ENCODE peak calls at places on chromosomes 7 and 10, in ten cellular contexts. U is AML-193; D is upper lobe of right lung; Z is ascending aorta; R is choroid plexus epithelial cell; I is ovary; K is astrocyte of the spinal cord; W is left colon; P is NCI-H1417; A is stimulated activated CD4-positive, alpha-beta T cell treated with anti-CD3 and anti-CD28 coated beads, Interleukin-4, amount 100 ng/mL, for 1 hour. Y is an unnamed sample.

GRCh38 chr10:3595736-3596135 is 189.3 kb downstream of the KLF6 start:
- DNase-seq in U (no peak), D (no peak), Z (no peak), R (no peak), I (no peak), K (no peak), W (no peak), P (no peak), A (no peak), Y (no peak)

GRCh38 chr7:20440472-20441105 is 109.9 kb downstream of the ITGB8 start:
- DNase-seq in U (peak; percentile 26), D (no peak), Z (no peak), R (peak; percentile 75), I (no peak), K (peak; percentile 36), W (no peak), P (peak; percentile 33), A (no peak), Y (peak; percentile 22)

GRCh38 chr7:159104188-159105030 is 40.3 kb downstream of the VIPR2 start:
- DNase-seq in U (no peak), D (peak; percentile 59), Z (peak; percentile 68), R (no peak), I (no peak), K (no peak), W (peak; percentile 41), P (no peak), A (no peak), Y (no peak)

GRCh38 chr7:137965942-137966624 is 35.8 kb downstream of the CREB3L2 start:
- DNase-seq in U (no peak), D (no peak), Z (no peak), R (no peak), I (no peak), K (no peak), W (no peak), P (no peak), A (no peak), Y (no peak)

GRCh38 chr10:50431791-50432190 is 180.5 kb upstream of the ASAH2 start:
- DNase-seq in U (no peak), D (no peak), Z (peak; percentile 65), R (peak; percentile 61), I (no peak), K (peak; percentile 61), W (no peak), P (no peak), A (no peak), Y (no peak)

GRCh38 chr10:67518756-67519155 is 177.2 kb downstream of the CTNNA3 start:
- DNase-seq in U (no peak), D (no peak), Z (no peak), R (no peak), I (no peak), K (no peak), W (no peak), P (no peak), A (no peak), Y (no peak)

GRCh38 chr7:1883031-1883761 is 213.1 kb downstream of the ELFN1 start:
- DNase-seq in U (no peak), D (no peak), Z (no peak), R (peak; percentile 46), I (no peak), K (peak; percentile 71), W (no peak), P (no peak), A (no peak), Y (no peak)

GRCh38 chr10:77229704-77230103 is 407.9 kb downstream of the KCNMA1 start:
- DNase-seq in U (no peak), D (no peak), Z (no peak), R (no peak), I (no peak), K (no peak), W (no peak), P (no peak), A (no peak), Y (no peak)

GRCh38 chr7:131249003-131249402 is 78.7 kb upstream of the MKLN1 start:
- DNase-seq in U (no peak), D (peak; percentile 70), Z (peak; percentile 91), R (peak; percentile 97), I (no peak), K (peak; percentile 95), W (peak; percentile 41), P (no peak), A (no peak), Y (no peak)

GRCh38 chr10:48322017-48322416 is 15.5 kb downstream of the MAPK8 start:
- DNase-seq in U (no peak), D (no peak), Z (no peak), R (no peak), I (no peak), K (no peak), W (no peak), P (no peak), A (no peak), Y (no peak)

GRCh38 chr7:28885771-28886170 is 72.4 kb downstream of the TRIL start:
- DNase-seq in U (no peak), D (no peak), Z (no peak), R (no peak), I (no peak), K (no peak), W (no peak), P (no peak), A (no peak), Y (no peak)

GRCh38 chr7:85074992-85075391 is 111.9 kb downstream of the SEMA3D start:
- DNase-seq in U (no peak), D (no peak), Z (no peak), R (no peak), I (no peak), K (no peak), W (no peak), P (no peak), A (no peak), Y (no peak)

GRCh38 chr7:157097569-157097968 is 41.2 kb upstream of the UBE3C start:
- DNase-seq in U (no peak), D (no peak), Z (no peak), R (no peak), I (no peak), K (no peak), W (peak; percentile 35), P (peak; percentile 81), A (no peak), Y (no peak)

GRCh38 chr7:51647931-51648351 is 331.3 kb upstream of the COBL start:
- DNase-seq in U (no peak), D (no peak), Z (no peak), R (peak; percentile 7), I (no peak), K (peak; percentile 75), W (peak; percentile 64), P (no peak), A (no peak), Y (peak; percentile 3)

GRCh38 chr7:43761382-43761781 is 2.9 kb downstream of the BLVRA start:
- DNase-seq in U (no peak), D (no peak), Z (no peak), R (no peak), I (no peak), K (no peak), W (no peak), P (no peak), A (no peak), Y (no peak)

GRCh38 chr7:141585592-141586510 is 34.6 kb downstream of the AGK start:
- DNase-seq in U (no peak), D (no peak), Z (no peak), R (peak; percentile 98), I (no peak), K (peak; percentile 97), W (no peak), P (no peak), A (no peak), Y (no peak)

Y was measured in cerebellar cortex.